ENCODE peak calls at places on chromosomes 5 and 9, in five cellular contexts. F, W, S, E and Z are unnamed samples.

GRCh38 chr9:107378031-107378430 is 95.0 kb downstream of the RAD23B start:
- DNase-seq in F (no peak), W (no peak), S (peak), E (no peak), Z (no peak)

GRCh38 chr9:114271556-114272510 is 51.1 kb upstream of the ORM1 start:
- DNase-seq in F (peak), W (no peak), S (no peak), E (no peak), Z (no peak)

GRCh38 chr9:112887377-112887776 is 3.3 kb downstream of the SLC46A2 start:
- DNase-seq in F (no peak), W (no peak), S (peak), E (no peak), Z (no peak)

GRCh38 chr9:129351642-129352151 is 173.6 kb upstream of the IER5L start:
- DNase-seq in F (peak), W (no peak), S (peak), E (no peak), Z (no peak)

GRCh38 chr5:151773979-151774378 is 2.2 kb downstream of the G3BP1 start:
- DNase-seq in F (no peak), W (no peak), S (peak), E (peak), Z (no peak)

GRCh38 chr9:98074119-98074990 is 17.8 kb downstream of the NANS start:
- DNase-seq in F (peak), W (peak), S (peak), E (peak), Z (no peak)

GRCh38 chr9:82940386-82940785 is 122.6 kb downstream of the RASEF start:
- DNase-seq in F (no peak), W (no peak), S (peak), E (no peak), Z (no peak)

GRCh38 chr5:44875661-44876250 is 67.0 kb downstream of the MRPS30 start:
- DNase-seq in F (peak), W (peak), S (no peak), E (peak), Z (no peak)

GRCh38 chr5:96431376-96432244 is 1.4 kb downstream of the PCSK1 start:
- DNase-seq in F (peak), W (no peak), S (no peak), E (peak), Z (no peak)

GRCh38 chr9:82332018-82332773 is 343.6 kb downstream of the SPATA31D1 start:
- DNase-seq in F (peak), W (peak), S (no peak), E (peak), Z (peak)

GRCh38 chr9:125812403-125812802 is 65.2 kb downstream of the PBX3 start:
- DNase-seq in F (no peak), W (no peak), S (no peak), E (no peak), Z (no peak)